ENCODE peak calls at places on chromosomes 6 and 20, in five cellular contexts. L is suprapubic skin, Z is neural progenitor cell, J is HL-60, F is uterus. T is an unnamed sample.

GRCh38 chr20:45345104-45345936 is 2.9 kb downstream of the SDC4 start:
- DNase-seq in L (no peak), J (no peak), F (no peak), Z (no peak), T (peak; percentile 87)

GRCh38 chr20:3661060-3661820 is 2.0 kb downstream of the GFRA4 start:
- DNase-seq in F (no peak), L (peak; percentile 48), J (no peak), Z (no peak), T (no peak)

GRCh38 chr6:35445691-35446090 is 6.4 kb upstream of the FANCE start:
- DNase-seq in L (no peak), F (no peak), J (no peak), Z (no peak), T (no peak)

GRCh38 chr6:68196645-68197044 is 438.4 kb upstream of the ADGRB3 start:
- DNase-seq in F (no peak), J (peak; percentile 15), Z (peak; percentile 3), L (no peak), T (no peak)

GRCh38 chr6:160394654-160395035 is 46.5 kb downstream of the SLC22A3 start:
- DNase-seq in L (no peak), F (no peak), Z (peak; percentile 15), J (no peak), T (no peak)

GRCh38 chr6:51472745-51473483 is 614.5 kb downstream of the PKHD1 start:
- DNase-seq in Z (no peak), J (no peak), L (no peak), F (no peak), T (no peak)

GRCh38 chr20:19027971-19028370 is 184.5 kb upstream of the SLC24A3 start:
- DNase-seq in J (no peak), F (no peak), L (no peak), Z (no peak), T (no peak)

GRCh38 chr6:2632368-2632767 is 118.4 kb downstream of the MYLK4 start:
- DNase-seq in F (no peak), L (no peak), Z (no peak), J (no peak), T (no peak)

GRCh38 chr20:15977758-15978157 is 595.5 kb downstream of the KIF16B start:
- DNase-seq in F (no peak), L (no peak), J (no peak), Z (no peak), T (no peak)

GRCh38 chr20:20580139-20580538 is 132.3 kb downstream of the RALGAPA2 start:
- DNase-seq in Z (no peak), J (no peak), F (no peak), L (no peak), T (no peak)

GRCh38 chr6:30679765-30680535 is 6.5 kb downstream of the PPP1R18 start:
- DNase-seq in J (no peak), L (no peak), Z (peak; percentile 75), F (no peak), T (no peak)

GRCh38 chr20:31691646-31692275 is 30.9 kb downstream of the BCL2L1 start:
- DNase-seq in L (no peak), J (no peak), F (no peak), Z (no peak), T (no peak)

GRCh38 chr6:159075506-159076100 is 30.8 kb upstream of the TAGAP start:
- DNase-seq in Z (no peak), J (peak; percentile 63), F (no peak), L (no peak), T (no peak)

GRCh38 chr6:125808060-125808459 is 17.3 kb downstream of the NCOA7 start:
- DNase-seq in F (no peak), Z (no peak), J (no peak), L (no peak), T (no peak)

GRCh38 chr20:31669876-31670275 is 32.2 kb downstream of the COX4I2 start:
- DNase-seq in Z (peak; percentile 36), F (no peak), J (no peak), L (no peak), T (no peak)

GRCh38 chr6:134317471-134318131 is at the start of gene SGK1:
- DNase-seq in Z (peak; percentile 56), J (no peak), L (no peak), F (peak; percentile 32), T (no peak)

GRCh38 chr6:134245041-134245440 is 72.9 kb downstream of the SGK1 start:
- DNase-seq in Z (no peak), F (no peak), J (no peak), L (no peak), T (no peak)

GRCh38 chr6:40131675-40132074 is 197.4 kb upstream of the MOCS1 start:
- DNase-seq in F (no peak), J (no peak), Z (no peak), L (no peak), T (no peak)

GRCh38 chr6:47308223-47308567 is 1.5 kb downstream of the TNFRSF21 start:
- DNase-seq in J (no peak), Z (peak; percentile 51), F (no peak), L (no peak), T (no peak)

GRCh38 chr20:54208492-54209044 is 681 bp downstream of the PFDN4 start:
- DNase-seq in L (peak; percentile 73), J (peak; percentile 18), F (no peak), Z (peak; percentile 38), T (no peak)

GRCh38 chr20:35284992-35285805 is 627 bp upstream of the EIF6 start:
- DNase-seq in J (no peak), F (no peak), Z (no peak), L (no peak), T (no peak)

GRCh38 chr20:35285806-35286076 is 1.2 kb upstream of the EIF6 start:
- DNase-seq in L (no peak), J (no peak), Z (no peak), F (no peak), T (no peak)

GRCh38 chr20:35283441-35284266 is 918 bp downstream of the EIF6 start:
- DNase-seq in F (no peak), J (peak; percentile 28), L (no peak), Z (no peak), T (no peak)

GRCh38 chr20:35286077-35286898 is 1.7 kb upstream of the EIF6 start:
- DNase-seq in F (no peak), L (no peak), J (no peak), Z (no peak), T (no peak)

GRCh38 chr20:35284267-35284991 is at the start of gene EIF6:
- DNase-seq in J (peak; percentile 87), L (peak; percentile 91), F (peak; percentile 84), Z (peak; percentile 94), T (peak; percentile 94)
- H3K27ac ChIP-seq in J (peak within 1 kb of the TSS; percentile 82), L (peak within 1 kb of the TSS; percentile 92), F (peak within 1 kb of the TSS; percentile 84), Z (peak within 1 kb of the TSS; percentile 71), T (peak within 1 kb of the TSS; percentile 90)

GRCh38 chr6:33198159-33198852 is 2.2 kb downstream of the RXRB start:
- DNase-seq in J (no peak), Z (no peak), F (no peak), L (no peak), T (no peak)

GRCh38 chr6:33198853-33199436 is 1.5 kb downstream of the RXRB start:
- DNase-seq in J (no peak), Z (no peak), F (no peak), L (no peak), T (no peak)

GRCh38 chr6:33199687-33200233 is 705 bp downstream of the RXRB start:
- DNase-seq in J (peak; percentile 78), F (no peak), Z (peak; percentile 92), L (no peak), T (peak; percentile 93)

GRCh38 chr6:33195304-33196022 is 3.2 kb upstream of the COL11A2 start:
- DNase-seq in Z (peak; percentile 39), L (no peak), J (no peak), F (no peak), T (no peak)

DNA sequence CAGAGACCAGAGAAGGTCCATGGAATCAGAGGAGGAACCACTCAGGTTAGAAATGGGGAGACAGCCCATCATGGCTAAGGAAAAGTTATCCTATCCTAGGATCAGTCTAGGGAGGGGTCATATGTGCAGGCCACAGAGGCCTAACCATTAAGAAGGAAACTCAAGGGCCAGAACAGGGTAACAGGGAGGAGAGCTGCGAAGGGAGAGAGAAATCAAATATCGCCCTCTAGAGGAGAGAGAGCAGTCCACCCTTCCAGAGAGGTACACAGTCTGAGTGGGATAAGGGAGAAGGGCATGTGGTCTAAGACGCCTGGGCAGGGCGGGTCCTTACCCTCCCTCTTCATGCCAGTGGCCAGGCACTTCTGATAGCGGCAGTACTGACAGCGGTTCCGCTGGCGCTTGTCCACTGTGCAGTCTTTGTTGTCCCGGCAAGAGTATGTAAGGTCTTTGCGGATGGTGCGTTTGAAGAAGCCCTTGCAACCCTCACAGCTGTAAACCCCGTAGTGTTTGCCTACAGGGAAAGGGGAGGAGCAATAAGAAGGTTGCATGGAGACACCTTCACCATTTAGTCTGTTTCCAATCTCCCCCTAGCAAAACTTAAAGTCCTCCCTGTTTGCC is 2.9 kb downstream of the RXRB start:
- DNase-seq in Z (peak; percentile 82), L (no peak), F (no peak), J (peak; percentile 61), T (peak; percentile 79)
- H3K4me3 ChIP-seq in Z (no peak overlapping the region), L (no peak overlapping the region), F (no peak overlapping the region), J (no peak overlapping the region), T (no peak overlapping the region)

GRCh38 chr20:57483287-57484050 is 41.5 kb downstream of the CTCFL start:
- DNase-seq in J (no peak), Z (no peak), L (no peak), F (no peak), T (no peak)

GRCh38 chr20:57484772-57485171 is 40.2 kb downstream of the CTCFL start:
- DNase-seq in Z (no peak), L (no peak), J (no peak), F (no peak), T (no peak)

GRCh38 chr20:57481281-57481711 is 43.6 kb downstream of the CTCFL start:
- DNase-seq in Z (no peak), J (no peak), F (no peak), L (peak; percentile 41), T (no peak)

GRCh38 chr20:57482148-57482547 is 42.8 kb downstream of the CTCFL start:
- DNase-seq in Z (no peak), J (no peak), F (no peak), L (no peak), T (no peak)

GRCh38 chr20:57482796-57483195 is 42.1 kb downstream of the CTCFL start:
- DNase-seq in J (no peak), F (no peak), Z (no peak), L (peak; percentile 31), T (no peak)
- H3K27ac ChIP-seq in J (no peak overlapping the region), F (no peak overlapping the region), Z (no peak overlapping the region), L (no peak overlapping the region), T (no peak overlapping the region)

GRCh38 chr6:28943557-28944411 is 20.0 kb upstream of the TRIM27 start:
- DNase-seq in Z (peak; percentile 91), L (peak; percentile 73), J (peak; percentile 75), F (peak; percentile 69), T (peak; percentile 85)

GRCh38 chr6:28940859-28941680 is 17.3 kb upstream of the TRIM27 start:
- DNase-seq in L (peak; percentile 79), J (peak; percentile 79), F (peak; percentile 76), Z (peak; percentile 89), T (no peak)

GRCh38 chr6:28941681-28942448 is 18.1 kb upstream of the TRIM27 start:
- DNase-seq in F (no peak), L (no peak), Z (peak; percentile 70), J (no peak), T (no peak)

GRCh38 chr6:28944412-28945006 is 20.7 kb upstream of the TRIM27 start:
- DNase-seq in F (peak; percentile 62), L (no peak), J (peak; percentile 70), Z (peak; percentile 79), T (peak; percentile 34)

DNA sequence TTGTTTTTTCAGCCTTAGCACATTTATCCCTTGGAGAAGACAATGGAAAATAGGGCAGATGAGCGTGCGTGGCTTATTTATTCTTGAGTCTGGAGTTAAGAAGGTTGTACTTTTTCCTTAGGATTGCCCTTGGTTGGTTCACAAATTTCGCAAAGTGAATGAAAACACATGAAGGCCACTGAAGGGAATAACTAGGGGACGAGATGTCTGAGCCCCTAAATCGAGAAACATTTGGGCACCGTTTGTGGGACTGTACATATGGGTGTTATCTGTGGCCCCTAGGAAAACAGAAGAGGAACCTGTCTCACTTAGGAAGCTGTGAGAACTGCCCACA is 19.4 kb upstream of the TRIM27 start:
- DNase-seq in L (no peak), J (no peak), F (no peak), Z (peak; percentile 27), T (no peak)
- H3K4me3 ChIP-seq in L (peak overlapping the region; percentile 45), J (peak overlapping the region; percentile 58), F (peak overlapping the region; percentile 26), Z (peak overlapping the region; percentile 77), T (peak overlapping the region; percentile 56)

T was measured in upper lobe of left lung.